ENCODE peak calls at places on chromosomes 13 and 19, in eight cellular contexts. Q, V, L, A, C, W, Z and P are unnamed samples.

GRCh38 chr13:110396476-110396875 is 89.4 kb downstream of the COL4A2 start:
- DNase-seq in Q (no peak), V (no peak), L (no peak), A (no peak), C (no peak), W (peak), Z (no peak), P (no peak)

GRCh38 chr19:7125221-7125620 is 55.7 kb downstream of the ZNF557 start:
- DNase-seq in Q (no peak), V (no peak), L (no peak), A (no peak), C (no peak), W (no peak), Z (no peak), P (no peak)

GRCh38 chr19:51247972-51248371 is 2.9 kb upstream of the SIGLECL1 start:
- DNase-seq in Q (no peak), V (no peak), L (no peak), A (no peak), C (no peak), W (no peak), Z (no peak), P (no peak)

GRCh38 chr19:44846455-44847143 is 502 bp downstream of the NECTIN2 start:
- DNase-seq in Q (no peak), V (no peak), L (no peak), A (no peak), C (no peak), W (peak), Z (no peak), P (no peak)

GRCh38 chr13:113586661-113587479 is 2.3 kb downstream of the TFDP1 start:
- DNase-seq in Q (no peak), V (no peak), L (no peak), A (no peak), C (no peak), W (no peak), Z (no peak), P (no peak)

GRCh38 chr13:81639984-81640582 is 1299.2 kb upstream of the SPRY2 start:
- DNase-seq in Q (no peak), V (no peak), L (no peak), A (no peak), C (no peak), W (no peak), Z (no peak), P (no peak)

GRCh38 chr19:33690461-33691427 is 69.0 kb downstream of the CHST8 start:
- DNase-seq in Q (no peak), V (no peak), L (no peak), A (no peak), C (no peak), W (no peak), Z (no peak), P (no peak)

GRCh38 chr19:1508507-1508856 is 4.3 kb downstream of the ADAMTSL5 start:
- DNase-seq in Q (no peak), V (no peak), L (no peak), A (no peak), C (no peak), W (no peak), Z (no peak), P (no peak)

GRCh38 chr19:3798137-3798536 is 12.0 kb upstream of the MATK start:
- DNase-seq in Q (no peak), V (no peak), L (no peak), A (no peak), C (peak), W (no peak), Z (no peak), P (no peak)

GRCh38 chr13:33799950-33800592 is 17.9 kb upstream of the RFC3 start:
- DNase-seq in Q (peak), V (no peak), L (no peak), A (no peak), C (no peak), W (peak), Z (no peak), P (no peak)

GRCh38 chr19:4051175-4052101 is 15.3 kb downstream of the ZBTB7A start:
- DNase-seq in Q (no peak), V (no peak), L (no peak), A (no peak), C (no peak), W (peak), Z (no peak), P (no peak)

GRCh38 chr19:9586764-9587163 is 2.5 kb upstream of the ZNF121 start:
- DNase-seq in Q (peak), V (peak), L (no peak), A (peak), C (peak), W (peak), Z (peak), P (peak)

GRCh38 chr13:76822691-76823267 is 63.4 kb downstream of the KCTD12 start:
- DNase-seq in Q (no peak), V (no peak), L (no peak), A (no peak), C (peak), W (peak), Z (no peak), P (no peak)

GRCh38 chr13:20550799-20551198 is 16.2 kb upstream of the IFT88 start:
- DNase-seq in Q (no peak), V (no peak), L (no peak), A (no peak), C (no peak), W (no peak), Z (peak), P (no peak)

GRCh38 chr13:52899206-52899605 is 50.8 kb upstream of the PCDH8 start:
- DNase-seq in Q (no peak), V (peak), L (no peak), A (no peak), C (no peak), W (no peak), Z (no peak), P (no peak)

GRCh38 chr19:57099199-57099661 is 20.6 kb upstream of the USP29 start:
- DNase-seq in Q (no peak), V (no peak), L (peak), A (peak), C (peak), W (peak), Z (peak), P (peak)

GRCh38 chr13:75217949-75218348 is 264.0 kb downstream of the TBC1D4 start:
- DNase-seq in Q (peak), V (no peak), L (no peak), A (no peak), C (no peak), W (peak), Z (no peak), P (no peak)

GRCh38 chr13:40494513-40494912 is 171.9 kb downstream of the FOXO1 start:
- DNase-seq in Q (no peak), V (no peak), L (no peak), A (no peak), C (peak), W (no peak), Z (no peak), P (no peak)

GRCh38 chr13:109204252-109204651 is 574.8 kb downstream of the MYO16 start:
- DNase-seq in Q (no peak), V (no peak), L (no peak), A (no peak), C (no peak), W (no peak), Z (no peak), P (no peak)

GRCh38 chr13:24264976-24265375 is 44.4 kb upstream of the C1QTNF9 start:
- DNase-seq in Q (no peak), V (no peak), L (no peak), A (peak), C (peak), W (no peak), Z (no peak), P (peak)

GRCh38 chr13:107937841-107938240 is 277.5 kb downstream of the LIG4 start:
- DNase-seq in Q (no peak), V (no peak), L (no peak), A (no peak), C (no peak), W (no peak), Z (no peak), P (no peak)

GRCh38 chr13:105735269-105735668 is 800.2 kb downstream of the EFNB2 start:
- DNase-seq in Q (no peak), V (no peak), L (no peak), A (no peak), C (no peak), W (peak), Z (no peak), P (no peak)

GRCh38 chr13:72379581-72379980 is 347.8 kb downstream of the MZT1 start:
- DNase-seq in Q (no peak), V (no peak), L (no peak), A (no peak), C (no peak), W (peak), Z (no peak), P (no peak)

GRCh38 chr19:30593975-30594925 is 222.1 kb downstream of the ZNF536 start:
- DNase-seq in Q (no peak), V (no peak), L (no peak), A (no peak), C (no peak), W (no peak), Z (no peak), P (no peak)

GRCh38 chr13:24253520-24254150 is 55.7 kb upstream of the C1QTNF9 start:
- DNase-seq in Q (no peak), V (no peak), L (no peak), A (no peak), C (no peak), W (no peak), Z (no peak), P (no peak)

GRCh38 chr13:19664481-19665230 is 31.2 kb downstream of the MPHOSPH8 start:
- DNase-seq in Q (no peak), V (no peak), L (no peak), A (no peak), C (no peak), W (no peak), Z (no peak), P (no peak)

GRCh38 chr13:49297338-49297737 is 49.6 kb downstream of the CDADC1 start:
- DNase-seq in Q (no peak), V (no peak), L (no peak), A (no peak), C (no peak), W (no peak), Z (no peak), P (no peak)

GRCh38 chr13:48775804-48776203 is 122.1 kb downstream of the CYSLTR2 start:
- DNase-seq in Q (peak), V (no peak), L (no peak), A (no peak), C (no peak), W (peak), Z (no peak), P (no peak)

GRCh38 chr13:55554741-55555140 is 1586.0 kb upstream of the PRR20A start:
- DNase-seq in Q (no peak), V (no peak), L (no peak), A (no peak), C (no peak), W (no peak), Z (no peak), P (no peak)

GRCh38 chr19:29876414-29876813 is 64.6 kb downstream of the CCNE1 start:
- DNase-seq in Q (no peak), V (no peak), L (no peak), A (no peak), C (no peak), W (no peak), Z (no peak), P (no peak)

GRCh38 chr13:110121312-110122083 is 185.5 kb downstream of the COL4A1 start:
- DNase-seq in Q (no peak), V (no peak), L (no peak), A (no peak), C (no peak), W (no peak), Z (no peak), P (no peak)

GRCh38 chr19:38032951-38033350 is 125.9 kb downstream of the SIPA1L3 start:
- DNase-seq in Q (peak), V (no peak), L (no peak), A (no peak), C (no peak), W (no peak), Z (no peak), P (no peak)

GRCh38 chr19:15262011-15262410 is 29.8 kb upstream of the EPHX3 start:
- DNase-seq in Q (no peak), V (no peak), L (no peak), A (no peak), C (no peak), W (no peak), Z (no peak), P (no peak)

GRCh38 chr19:11995174-11995573 is 30.3 kb downstream of the ZNF763 start:
- DNase-seq in Q (no peak), V (no peak), L (no peak), A (no peak), C (no peak), W (peak), Z (no peak), P (no peak)

GRCh38 chr19:47608908-47609879 is at the start of gene BICRA:
- DNase-seq in Q (peak), V (peak), L (peak), A (peak), C (peak), W (peak), Z (peak), P (peak)